ENCODE peak calls at places on chromosomes 6 and 20, in eight cellular contexts. N is K562, F is GM12878, Z is HepG2, J is HCT116, D is GM23338, Y is HL-60, Q is SK-N-SH. U is an unnamed sample.

GRCh38 chr20:6673071-6673470 is 94.4 kb upstream of the BMP2 start:
- DNase-seq in N (no peak), F (no peak), Z (no peak), J (no peak), D (no peak), Y (no peak), Q (no peak), U (no peak)

GRCh38 chr20:19628570-19629134 is 129.4 kb upstream of the RIN2 start:
- DNase-seq in N (peak), F (peak), Z (peak), J (peak), D (peak), Y (peak), Q (peak), U (peak)

GRCh38 chr6:84333827-84334226 is 106.4 kb upstream of the CEP162 start:
- DNase-seq in N (no peak), F (no peak), Z (no peak), J (no peak), D (no peak), Y (no peak), Q (no peak), U (no peak)

GRCh38 chr20:6837730-6838129 is 70.2 kb downstream of the BMP2 start:
- DNase-seq in N (no peak), F (no peak), Z (no peak), J (no peak), D (no peak), Y (no peak), Q (no peak), U (no peak)

GRCh38 chr6:501891-502601 is 110.5 kb downstream of the IRF4 start:
- DNase-seq in N (no peak), F (no peak), Z (no peak), J (no peak), D (no peak), Y (no peak), Q (no peak), U (no peak)

GRCh38 chr6:25486580-25486979 is 165.4 kb upstream of the SCGN start:
- DNase-seq in N (no peak), F (no peak), Z (no peak), J (no peak), D (no peak), Y (no peak), Q (peak), U (no peak)

GRCh38 chr6:57021086-57021720 is 25.3 kb upstream of the KIAA1586 start:
- DNase-seq in N (peak), F (no peak), Z (peak), J (peak), D (peak), Y (no peak), Q (peak), U (peak)

GRCh38 chr6:138538390-138539031 is 39.2 kb upstream of the NHSL1 start:
- DNase-seq in N (no peak), F (no peak), Z (peak), J (no peak), D (no peak), Y (no peak), Q (no peak), U (no peak)

GRCh38 chr6:53244958-53245357 is 96.3 kb upstream of the GCM1 start:
- DNase-seq in N (no peak), F (peak), Z (no peak), J (no peak), D (no peak), Y (no peak), Q (no peak), U (no peak)

GRCh38 chr6:3396503-3397180 is 60.2 kb downstream of the SLC22A23 start:
- DNase-seq in N (no peak), F (no peak), Z (no peak), J (no peak), D (no peak), Y (no peak), Q (no peak), U (no peak)

GRCh38 chr20:37303637-37304036 is 14.2 kb downstream of the MANBAL start:
- DNase-seq in N (no peak), F (no peak), Z (no peak), J (no peak), D (no peak), Y (no peak), Q (no peak), U (no peak)

GRCh38 chr20:19880256-19881079 is 122.4 kb downstream of the RIN2 start:
- DNase-seq in N (no peak), F (no peak), Z (peak), J (peak), D (no peak), Y (no peak), Q (no peak), U (peak)

GRCh38 chr6:6597682-6598081 is 9.2 kb downstream of the LY86 start:
- DNase-seq in N (no peak), F (no peak), Z (no peak), J (no peak), D (peak), Y (no peak), Q (no peak), U (no peak)

GRCh38 chr20:4912380-4913142 is 88.7 kb downstream of the SLC23A2 start:
- DNase-seq in N (no peak), F (no peak), Z (no peak), J (no peak), D (no peak), Y (no peak), Q (no peak), U (no peak)

GRCh38 chr6:39923394-39923793 is 10.9 kb downstream of the MOCS1 start:
- DNase-seq in N (no peak), F (no peak), Z (no peak), J (no peak), D (no peak), Y (no peak), Q (peak), U (no peak)

GRCh38 chr6:32742374-32742773 is 1.2 kb downstream of the HLA-DQA2 start:
- DNase-seq in N (no peak), F (no peak), Z (no peak), J (no peak), D (no peak), Y (no peak), Q (no peak), U (no peak)

GRCh38 chr20:21136015-21136732 is 10.3 kb downstream of the KIZ start:
- DNase-seq in N (no peak), F (no peak), Z (no peak), J (no peak), D (no peak), Y (no peak), Q (no peak), U (no peak)

GRCh38 chr20:4227085-4227821 is 211.9 kb upstream of the RNF24 start:
- DNase-seq in N (peak), F (no peak), Z (peak), J (no peak), D (peak), Y (no peak), Q (no peak), U (no peak)

GRCh38 chr20:61979701-61980635 is 85.7 kb downstream of the TAF4 start:
- DNase-seq in N (no peak), F (no peak), Z (no peak), J (no peak), D (no peak), Y (no peak), Q (no peak), U (no peak)

GRCh38 chr6:79872986-79873385 is 74.4 kb downstream of the ELOVL4 start:
- DNase-seq in N (no peak), F (no peak), Z (no peak), J (no peak), D (no peak), Y (peak), Q (no peak), U (no peak)

GRCh38 chr6:90483116-90483839 is 103.6 kb downstream of the MAP3K7 start:
- DNase-seq in N (no peak), F (no peak), Z (no peak), J (no peak), D (no peak), Y (no peak), Q (no peak), U (no peak)

GRCh38 chr6:144284753-144285547 is at the start of gene UTRN:
- DNase-seq in N (peak), F (no peak), Z (peak), J (no peak), D (peak), Y (peak), Q (peak), U (no peak)

GRCh38 chr6:156440688-156441087 is 336.5 kb upstream of the ARID1B start:
- DNase-seq in N (no peak), F (no peak), Z (no peak), J (no peak), D (no peak), Y (no peak), Q (no peak), U (no peak)

GRCh38 chr6:155014715-155015300 is 19.7 kb downstream of the TIAM2 start:
- DNase-seq in N (no peak), F (no peak), Z (no peak), J (no peak), D (peak), Y (no peak), Q (no peak), U (no peak)

GRCh38 chr6:105324386-105325000 is 78.4 kb downstream of the PREP start:
- DNase-seq in N (no peak), F (no peak), Z (no peak), J (no peak), D (no peak), Y (no peak), Q (no peak), U (no peak)

GRCh38 chr20:44780226-44780625 is 30.1 kb downstream of the RIMS4 start:
- DNase-seq in N (peak), F (no peak), Z (peak), J (no peak), D (peak), Y (peak), Q (no peak), U (no peak)

GRCh38 chr20:24309596-24309995 is 159.8 kb upstream of the SYNDIG1 start:
- DNase-seq in N (no peak), F (no peak), Z (no peak), J (no peak), D (no peak), Y (no peak), Q (no peak), U (no peak)

GRCh38 chr6:77463881-77464867 is 883 bp upstream of the HTR1B start:
- DNase-seq in N (no peak), F (no peak), Z (no peak), J (no peak), D (peak), Y (no peak), Q (no peak), U (no peak)

GRCh38 chr20:34579191-34579661 is 20.7 kb downstream of the MAP1LC3A start:
- DNase-seq in N (no peak), F (no peak), Z (peak), J (peak), D (no peak), Y (no peak), Q (no peak), U (no peak)

GRCh38 chr6:16126881-16127280 is 2.0 kb upstream of the MYLIP start:
- DNase-seq in N (no peak), F (no peak), Z (no peak), J (no peak), D (no peak), Y (no peak), Q (no peak), U (no peak)

GRCh38 chr20:2156666-2157624 is 55.3 kb downstream of the STK35 start:
- DNase-seq in N (no peak), F (no peak), Z (peak), J (no peak), D (no peak), Y (no peak), Q (no peak), U (no peak)

GRCh38 chr20:24968278-24968677 is 19.2 kb downstream of the CST7 start:
- DNase-seq in N (no peak), F (no peak), Z (no peak), J (no peak), D (no peak), Y (no peak), Q (no peak), U (no peak)

GRCh38 chr20:3045042-3045815 is 623 bp upstream of the MRPS26 start:
- DNase-seq in N (no peak), F (no peak), Z (no peak), J (no peak), D (peak), Y (no peak), Q (peak), U (no peak)

GRCh38 chr20:34220581-34220980 is 20.6 kb upstream of the ASIP start:
- DNase-seq in N (no peak), F (no peak), Z (no peak), J (no peak), D (no peak), Y (no peak), Q (no peak), U (no peak)

GRCh38 chr6:38150681-38151296 is 331.3 kb downstream of the ZFAND3 start:
- DNase-seq in N (no peak), F (no peak), Z (no peak), J (no peak), D (no peak), Y (no peak), Q (no peak), U (no peak)

GRCh38 chr6:38153076-38153475 is 333.5 kb downstream of the ZFAND3 start:
- DNase-seq in N (no peak), F (no peak), Z (no peak), J (no peak), D (no peak), Y (no peak), Q (no peak), U (no peak)

GRCh38 chr6:38153511-38153910 is 334.0 kb downstream of the ZFAND3 start:
- DNase-seq in N (no peak), F (no peak), Z (no peak), J (no peak), D (no peak), Y (no peak), Q (no peak), U (no peak)

GRCh38 chr6:38152620-38153019 is 333.1 kb downstream of the ZFAND3 start:
- DNase-seq in N (no peak), F (no peak), Z (no peak), J (no peak), D (no peak), Y (no peak), Q (no peak), U (no peak)

GRCh38 chr6:38151580-38152500 is 332.3 kb downstream of the ZFAND3 start:
- DNase-seq in N (no peak), F (no peak), Z (no peak), J (no peak), D (no peak), Y (no peak), Q (no peak), U (no peak)
- TF ChIP-seq POLR2AphosphoS5 in N (no peak), F (no peak), Z (no peak), J (no peak), D (no peak), Y (no peak), Q (no peak), U (no peak)

DNA sequence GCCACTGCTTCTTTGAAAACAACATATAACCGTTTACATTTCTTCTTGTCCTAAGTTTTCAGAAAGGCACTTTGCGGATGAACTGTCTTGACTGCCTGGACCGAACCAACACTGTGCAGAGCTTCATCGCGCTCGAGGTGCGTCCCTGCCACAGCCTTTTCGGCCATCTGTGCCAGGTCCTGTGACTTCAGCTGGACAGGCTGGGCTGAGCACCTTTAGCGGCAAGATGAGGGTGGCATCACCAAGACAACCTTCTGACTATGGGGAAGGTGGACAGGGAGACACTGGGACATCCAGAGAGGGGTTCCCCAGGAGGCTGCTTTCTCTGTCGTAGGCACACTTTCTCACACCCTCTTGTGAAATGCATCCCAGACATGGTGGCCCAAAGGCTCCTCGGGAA is 82.1 kb downstream of the SYNJ2 start:
- DNase-seq in N (no peak), F (no peak), Z (no peak), J (no peak), D (no peak), Y (no peak), Q (no peak), U (no peak)
- TF ChIP-seq REST in N (no peak), F (no peak), Z (no peak), J (no peak), D (no peak), Y (no peak), Q (no peak), U (no peak)

DNA sequence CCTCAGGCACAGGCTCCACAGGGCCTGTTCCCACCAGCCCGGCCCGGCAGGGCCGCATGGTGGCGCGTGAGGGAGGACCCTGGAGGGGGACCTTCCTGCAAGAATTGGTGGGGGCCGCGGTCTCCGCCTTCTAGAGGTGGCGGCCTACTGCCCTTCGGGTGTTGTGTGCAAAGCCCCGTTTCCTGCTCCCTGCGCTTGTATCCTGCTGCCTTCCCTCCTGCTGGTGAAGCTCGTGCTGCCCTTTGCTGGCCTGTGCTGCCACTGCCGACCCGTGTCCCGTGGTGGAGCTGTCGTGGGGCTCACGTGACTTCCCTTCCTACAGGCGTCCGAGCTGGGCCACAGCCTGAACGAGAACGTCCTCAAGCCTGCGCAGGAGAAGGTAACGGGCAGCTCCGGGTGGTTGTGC is 8.4 kb upstream of the COL20A1 start:
- DNase-seq in N (no peak), F (no peak), Z (no peak), J (no peak), D (no peak), Y (no peak), Q (no peak), U (no peak)
- TF ChIP-seq POLR2AphosphoS5 in N (no peak), F (no peak), Z (no peak), J (no peak), D (no peak), Y (no peak), Q (no peak), U (no peak)

GRCh38 chr6:157853018-157853805 is 30.2 kb downstream of the SNX9 start:
- DNase-seq in N (no peak), F (no peak), Z (no peak), J (no peak), D (no peak), Y (no peak), Q (no peak), U (no peak)

GRCh38 chr6:157853902-157854481 is 30.9 kb downstream of the SNX9 start:
- DNase-seq in N (no peak), F (no peak), Z (no peak), J (no peak), D (no peak), Y (no peak), Q (no peak), U (no peak)

GRCh38 chr6:157859775-157860504 is 36.9 kb downstream of the SNX9 start:
- DNase-seq in N (no peak), F (no peak), Z (peak), J (no peak), D (no peak), Y (no peak), Q (no peak), U (no peak)

GRCh38 chr6:157860505-157860991 is 37.5 kb downstream of the SNX9 start:
- DNase-seq in N (no peak), F (no peak), Z (no peak), J (no peak), D (no peak), Y (no peak), Q (no peak), U (no peak)

GRCh38 chr6:157855325-157855724 is 32.3 kb downstream of the SNX9 start:
- DNase-seq in N (no peak), F (no peak), Z (no peak), J (no peak), D (no peak), Y (no peak), Q (no peak), U (no peak)
- TF ChIP-seq REST in N (no peak), F (no peak), Z (no peak), J (no peak), D (no peak), Y (no peak), Q (no peak), U (no peak)

U was measured in Panc1.